ENCODE peak calls at places on chromosomes 12 and 14, in five cellular contexts. V is GM10248; N is effector memory CD4-positive, alpha-beta T cell; T is NCI-H510A; Y is upper lobe of right lung. W is an unnamed sample.

GRCh38 chr12:571795-572531 is 91.3 kb downstream of the NINJ2 start:
- DNase-seq in N (no peak), V (no peak), Y (no peak), T (no peak), W (no peak)

GRCh38 chr14:37036669-37037341 is 135.6 kb downstream of the SLC25A21 start:
- DNase-seq in N (no peak), T (no peak), Y (no peak), V (no peak), W (no peak)

GRCh38 chr12:57628280-57629191 is 4.5 kb downstream of the B4GALNT1 start:
- DNase-seq in T (no peak), Y (no peak), V (no peak), N (no peak), W (no peak)

GRCh38 chr14:84622357-84622756 is 907.6 kb upstream of the FLRT2 start:
- DNase-seq in Y (no peak), V (no peak), T (no peak), N (no peak), W (no peak)

GRCh38 chr12:40827923-40828592 is 135.8 kb downstream of the CNTN1 start:
- DNase-seq in N (no peak), Y (no peak), V (no peak), T (no peak), W (no peak)

GRCh38 chr12:124301084-124301654 is 6.3 kb downstream of the RFLNA start:
- DNase-seq in Y (no peak), N (no peak), V (no peak), T (no peak), W (no peak)

GRCh38 chr12:67853204-67853603 is 136.0 kb upstream of the IFNG-AS1 start:
- DNase-seq in V (no peak), T (no peak), Y (no peak), N (no peak), W (no peak)

GRCh38 chr12:85278598-85279448 is 1.2 kb upstream of the ALX1 start:
- DNase-seq in N (no peak), V (no peak), T (no peak), Y (no peak), W (no peak)

GRCh38 chr14:52380294-52380693 is 66.2 kb downstream of the PTGER2 start:
- DNase-seq in V (peak; percentile 57), N (no peak), T (no peak), Y (no peak), W (peak; percentile 46)

GRCh38 chr12:6465467-6466183 is 4.9 kb downstream of the VAMP1 start:
- DNase-seq in N (no peak), T (no peak), Y (no peak), V (no peak), W (no peak)

GRCh38 chr12:34287437-34287836 is 265.1 kb downstream of the ALG10 start:
- DNase-seq in Y (no peak), V (no peak), N (no peak), T (no peak), W (no peak)

GRCh38 chr14:69592923-69593677 is 18.3 kb upstream of the SUSD6 start:
- DNase-seq in Y (no peak), V (no peak), N (no peak), T (no peak), W (no peak)

GRCh38 chr12:107759410-107759809 is 1.5 kb downstream of the PRDM4 start:
- DNase-seq in T (peak; percentile 15), Y (no peak), N (no peak), V (no peak), W (peak; percentile 3)

GRCh38 chr12:24997970-24998582 is 49.2 kb upstream of the BCAT1 start:
- DNase-seq in T (no peak), N (no peak), V (peak; percentile 62), Y (no peak), W (no peak)

GRCh38 chr12:122827258-122827657 is 8.0 kb upstream of the HIP1R start:
- DNase-seq in V (peak; percentile 36), T (no peak), N (no peak), Y (no peak), W (no peak)

GRCh38 chr12:113057565-113058485 is 1.3 kb downstream of the DTX1 start:
- DNase-seq in T (no peak), V (peak; percentile 19), N (no peak), Y (peak; percentile 63), W (no peak)

GRCh38 chr12:24057920-24058476 is 108.5 kb upstream of the SOX5 start:
- DNase-seq in Y (no peak), V (no peak), T (no peak), N (no peak), W (no peak)

GRCh38 chr12:111443586-111443985 is 37.9 kb downstream of the SH2B3 start:
- DNase-seq in N (no peak), T (no peak), Y (no peak), V (no peak), W (peak; percentile 67)

GRCh38 chr12:117360551-117361311 is 695 bp downstream of the NOS1 start:
- DNase-seq in Y (no peak), T (no peak), N (no peak), V (no peak), W (no peak)